ENCODE peak calls at places on chromosomes 12 and 14, in seven cellular contexts. One of them, this sample, is unnamed.

GRCh38 chr12:126481688-126482087 is 1416.5 kb downstream of the AACS start:
- DNase-seq in NCI-H2029 treated with DMSO at 0.1 percent for 48 hours: no peak
- DNase-seq in NCI-H510A treated with DMSO at 0.1 percent for 48 hours: peak; percentile 46
- DNase-seq in NCI-H1105: no peak
- DNase-seq in LoVo: no peak
- DNase-seq in hepatic stellate cell: no peak
- DNase-seq in cardiac septum: no peak
- DNase-seq in this sample: no peak

GRCh38 chr14:104423715-104424405 is 155.7 kb upstream of the C14orf180 start:
- DNase-seq in NCI-H2029 treated with DMSO at 0.1 percent for 48 hours: no peak
- DNase-seq in NCI-H510A treated with DMSO at 0.1 percent for 48 hours: no peak
- DNase-seq in NCI-H1105: no peak
- DNase-seq in LoVo: no peak
- DNase-seq in hepatic stellate cell: no peak
- DNase-seq in cardiac septum: peak; percentile 55
- DNase-seq in this sample: no peak

GRCh38 chr12:115166698-115167315 is 482.8 kb upstream of the TBX3 start:
- DNase-seq in NCI-H2029 treated with DMSO at 0.1 percent for 48 hours: no peak
- DNase-seq in NCI-H510A treated with DMSO at 0.1 percent for 48 hours: no peak
- DNase-seq in NCI-H1105: no peak
- DNase-seq in LoVo: no peak
- DNase-seq in hepatic stellate cell: no peak
- DNase-seq in cardiac septum: no peak
- DNase-seq in this sample: peak; percentile 28

GRCh38 chr14:105419305-105420091 is at the start of gene MTA1:
- DNase-seq in NCI-H2029 treated with DMSO at 0.1 percent for 48 hours: no peak
- DNase-seq in NCI-H510A treated with DMSO at 0.1 percent for 48 hours: peak; percentile 23
- DNase-seq in NCI-H1105: peak; percentile 38
- DNase-seq in LoVo: peak; percentile 54
- DNase-seq in hepatic stellate cell: peak; percentile 66
- DNase-seq in cardiac septum: no peak
- DNase-seq in this sample: no peak

GRCh38 chr12:33116284-33116683 is 219.7 kb upstream of the PKP2 start:
- DNase-seq in NCI-H2029 treated with DMSO at 0.1 percent for 48 hours: no peak
- DNase-seq in NCI-H510A treated with DMSO at 0.1 percent for 48 hours: no peak
- DNase-seq in NCI-H1105: no peak
- DNase-seq in LoVo: no peak
- DNase-seq in hepatic stellate cell: no peak
- DNase-seq in cardiac septum: no peak
- DNase-seq in this sample: no peak

GRCh38 chr12:92365333-92365732 is 219.7 kb upstream of the BTG1 start:
- DNase-seq in NCI-H2029 treated with DMSO at 0.1 percent for 48 hours: peak; percentile 66
- DNase-seq in NCI-H510A treated with DMSO at 0.1 percent for 48 hours: no peak
- DNase-seq in NCI-H1105: no peak
- DNase-seq in LoVo: no peak
- DNase-seq in hepatic stellate cell: no peak
- DNase-seq in cardiac septum: no peak
- DNase-seq in this sample: no peak

GRCh38 chr14:82854131-82854530 is 1320.5 kb upstream of the SEL1L start:
- DNase-seq in NCI-H2029 treated with DMSO at 0.1 percent for 48 hours: no peak
- DNase-seq in NCI-H510A treated with DMSO at 0.1 percent for 48 hours: no peak
- DNase-seq in NCI-H1105: no peak
- DNase-seq in LoVo: no peak
- DNase-seq in hepatic stellate cell: no peak
- DNase-seq in cardiac septum: no peak
- DNase-seq in this sample: no peak

GRCh38 chr12:96289067-96289466 is 94.9 kb downstream of the ELK3 start:
- DNase-seq in NCI-H2029 treated with DMSO at 0.1 percent for 48 hours: no peak
- DNase-seq in NCI-H510A treated with DMSO at 0.1 percent for 48 hours: no peak
- DNase-seq in NCI-H1105: no peak
- DNase-seq in LoVo: no peak
- DNase-seq in hepatic stellate cell: no peak
- DNase-seq in cardiac septum: no peak
- DNase-seq in this sample: no peak

GRCh38 chr14:101823511-101824120 is 62.1 kb downstream of the PPP2R5C start:
- DNase-seq in NCI-H2029 treated with DMSO at 0.1 percent for 48 hours: no peak
- DNase-seq in NCI-H510A treated with DMSO at 0.1 percent for 48 hours: no peak
- DNase-seq in NCI-H1105: no peak
- DNase-seq in LoVo: no peak
- DNase-seq in hepatic stellate cell: no peak
- DNase-seq in cardiac septum: no peak
- DNase-seq in this sample: no peak

GRCh38 chr14:89899917-89900680 is 54.4 kb downstream of the EFCAB11 start:
- DNase-seq in NCI-H2029 treated with DMSO at 0.1 percent for 48 hours: no peak
- DNase-seq in NCI-H510A treated with DMSO at 0.1 percent for 48 hours: peak; percentile 26
- DNase-seq in NCI-H1105: peak; percentile 19
- DNase-seq in LoVo: peak; percentile 10
- DNase-seq in hepatic stellate cell: peak; percentile 22
- DNase-seq in cardiac septum: no peak
- DNase-seq in this sample: peak; percentile 32

GRCh38 chr12:34399631-34400422 is 377.5 kb downstream of the ALG10 start:
- DNase-seq in NCI-H2029 treated with DMSO at 0.1 percent for 48 hours: no peak
- DNase-seq in NCI-H510A treated with DMSO at 0.1 percent for 48 hours: no peak
- DNase-seq in NCI-H1105: no peak
- DNase-seq in LoVo: no peak
- DNase-seq in hepatic stellate cell: no peak
- DNase-seq in cardiac septum: peak; percentile 44
- DNase-seq in this sample: no peak

GRCh38 chr12:34291001-34291400 is 268.7 kb downstream of the ALG10 start:
- DNase-seq in NCI-H2029 treated with DMSO at 0.1 percent for 48 hours: no peak
- DNase-seq in NCI-H510A treated with DMSO at 0.1 percent for 48 hours: no peak
- DNase-seq in NCI-H1105: no peak
- DNase-seq in LoVo: no peak
- DNase-seq in hepatic stellate cell: no peak
- DNase-seq in cardiac septum: peak; percentile 64
- DNase-seq in this sample: no peak

GRCh38 chr12:12466157-12466556 is 96.5 kb downstream of the DUSP16 start:
- DNase-seq in NCI-H2029 treated with DMSO at 0.1 percent for 48 hours: no peak
- DNase-seq in NCI-H510A treated with DMSO at 0.1 percent for 48 hours: no peak
- DNase-seq in NCI-H1105: no peak
- DNase-seq in LoVo: no peak
- DNase-seq in hepatic stellate cell: no peak
- DNase-seq in cardiac septum: no peak
- DNase-seq in this sample: no peak

GRCh38 chr12:57769594-57769993 is 2.3 kb downstream of the METTL1 start:
- DNase-seq in NCI-H2029 treated with DMSO at 0.1 percent for 48 hours: no peak
- DNase-seq in NCI-H510A treated with DMSO at 0.1 percent for 48 hours: no peak
- DNase-seq in NCI-H1105: no peak
- DNase-seq in LoVo: no peak
- DNase-seq in hepatic stellate cell: no peak
- DNase-seq in cardiac septum: no peak
- DNase-seq in this sample: no peak

GRCh38 chr14:63896278-63896720 is 43.5 kb downstream of the SYNE2 start:
- DNase-seq in NCI-H2029 treated with DMSO at 0.1 percent for 48 hours: peak; percentile 38
- DNase-seq in NCI-H510A treated with DMSO at 0.1 percent for 48 hours: peak; percentile 21
- DNase-seq in NCI-H1105: peak; percentile 39
- DNase-seq in LoVo: peak; percentile 78
- DNase-seq in hepatic stellate cell: peak; percentile 42
- DNase-seq in cardiac septum: no peak
- DNase-seq in this sample: peak; percentile 97

GRCh38 chr12:124461851-124462623 is 105.4 kb downstream of the NCOR2 start:
- DNase-seq in NCI-H2029 treated with DMSO at 0.1 percent for 48 hours: no peak
- DNase-seq in NCI-H510A treated with DMSO at 0.1 percent for 48 hours: no peak
- DNase-seq in NCI-H1105: no peak
- DNase-seq in LoVo: no peak
- DNase-seq in hepatic stellate cell: no peak
- DNase-seq in cardiac septum: no peak
- DNase-seq in this sample: no peak

GRCh38 chr12:122137681-122138080 is 36.3 kb downstream of the IL31 start:
- DNase-seq in NCI-H2029 treated with DMSO at 0.1 percent for 48 hours: no peak
- DNase-seq in NCI-H510A treated with DMSO at 0.1 percent for 48 hours: peak; percentile 93
- DNase-seq in NCI-H1105: no peak
- DNase-seq in LoVo: no peak
- DNase-seq in hepatic stellate cell: no peak
- DNase-seq in cardiac septum: no peak
- DNase-seq in this sample: no peak

GRCh38 chr12:108833757-108834472 is 23.5 kb downstream of the SSH1 start:
- DNase-seq in NCI-H2029 treated with DMSO at 0.1 percent for 48 hours: no peak
- DNase-seq in NCI-H510A treated with DMSO at 0.1 percent for 48 hours: no peak
- DNase-seq in NCI-H1105: no peak
- DNase-seq in LoVo: no peak
- DNase-seq in hepatic stellate cell: no peak
- DNase-seq in cardiac septum: no peak
- DNase-seq in this sample: no peak

GRCh38 chr12:13661005-13661887 is 320.2 kb downstream of the GRIN2B start:
- DNase-seq in NCI-H2029 treated with DMSO at 0.1 percent for 48 hours: no peak
- DNase-seq in NCI-H510A treated with DMSO at 0.1 percent for 48 hours: no peak
- DNase-seq in NCI-H1105: peak; percentile 46
- DNase-seq in LoVo: peak; percentile 74
- DNase-seq in hepatic stellate cell: peak; percentile 16
- DNase-seq in cardiac septum: no peak
- DNase-seq in this sample: no peak

GRCh38 chr14:82501554-82501953 is 967.9 kb upstream of the SEL1L start:
- DNase-seq in NCI-H2029 treated with DMSO at 0.1 percent for 48 hours: no peak
- DNase-seq in NCI-H510A treated with DMSO at 0.1 percent for 48 hours: no peak
- DNase-seq in NCI-H1105: no peak
- DNase-seq in LoVo: no peak
- DNase-seq in hepatic stellate cell: no peak
- DNase-seq in cardiac septum: no peak
- DNase-seq in this sample: no peak

GRCh38 chr14:39766397-39767000 is 334.3 kb upstream of the FBXO33 start:
- DNase-seq in NCI-H2029 treated with DMSO at 0.1 percent for 48 hours: no peak
- DNase-seq in NCI-H510A treated with DMSO at 0.1 percent for 48 hours: no peak
- DNase-seq in NCI-H1105: no peak
- DNase-seq in LoVo: no peak
- DNase-seq in hepatic stellate cell: no peak
- DNase-seq in cardiac septum: no peak
- DNase-seq in this sample: no peak

GRCh38 chr14:68278568-68279436 is 459.2 kb downstream of the RAD51B start:
- DNase-seq in NCI-H2029 treated with DMSO at 0.1 percent for 48 hours: no peak
- DNase-seq in NCI-H510A treated with DMSO at 0.1 percent for 48 hours: no peak
- DNase-seq in NCI-H1105: no peak
- DNase-seq in LoVo: no peak
- DNase-seq in hepatic stellate cell: no peak
- DNase-seq in cardiac septum: no peak
- DNase-seq in this sample: peak; percentile 78

GRCh38 chr12:100574262-100575074 is 984 bp downstream of the GAS2L3 start:
- DNase-seq in NCI-H2029 treated with DMSO at 0.1 percent for 48 hours: peak; percentile 22
- DNase-seq in NCI-H510A treated with DMSO at 0.1 percent for 48 hours: peak; percentile 23
- DNase-seq in NCI-H1105: no peak
- DNase-seq in LoVo: peak; percentile 41
- DNase-seq in hepatic stellate cell: peak; percentile 16
- DNase-seq in cardiac septum: no peak
- DNase-seq in this sample: no peak

GRCh38 chr12:26047401-26048226 is 77.2 kb downstream of the BHLHE41 start:
- DNase-seq in NCI-H2029 treated with DMSO at 0.1 percent for 48 hours: no peak
- DNase-seq in NCI-H510A treated with DMSO at 0.1 percent for 48 hours: no peak
- DNase-seq in NCI-H1105: no peak
- DNase-seq in LoVo: no peak
- DNase-seq in hepatic stellate cell: no peak
- DNase-seq in cardiac septum: no peak
- DNase-seq in this sample: no peak

GRCh38 chr14:86799244-86799647 is 1193.7 kb downstream of the GALC start:
- DNase-seq in NCI-H2029 treated with DMSO at 0.1 percent for 48 hours: no peak
- DNase-seq in NCI-H510A treated with DMSO at 0.1 percent for 48 hours: no peak
- DNase-seq in NCI-H1105: peak; percentile 56
- DNase-seq in LoVo: no peak
- DNase-seq in hepatic stellate cell: no peak
- DNase-seq in cardiac septum: no peak
- DNase-seq in this sample: peak; percentile 27

GRCh38 chr14:92198804-92199203 is 77.0 kb downstream of the CPSF2 start:
- DNase-seq in NCI-H2029 treated with DMSO at 0.1 percent for 48 hours: no peak
- DNase-seq in NCI-H510A treated with DMSO at 0.1 percent for 48 hours: no peak
- DNase-seq in NCI-H1105: no peak
- DNase-seq in LoVo: no peak
- DNase-seq in hepatic stellate cell: no peak
- DNase-seq in cardiac septum: no peak
- DNase-seq in this sample: no peak

GRCh38 chr12:30913323-30913722 is 13.2 kb upstream of the TSPAN11 start:
- DNase-seq in NCI-H2029 treated with DMSO at 0.1 percent for 48 hours: no peak
- DNase-seq in NCI-H510A treated with DMSO at 0.1 percent for 48 hours: no peak
- DNase-seq in NCI-H1105: no peak
- DNase-seq in LoVo: no peak
- DNase-seq in hepatic stellate cell: no peak
- DNase-seq in cardiac septum: no peak
- DNase-seq in this sample: no peak

GRCh38 chr12:6786416-6787094 is 2.8 kb upstream of the CD4 start:
- DNase-seq in NCI-H2029 treated with DMSO at 0.1 percent for 48 hours: no peak
- DNase-seq in NCI-H510A treated with DMSO at 0.1 percent for 48 hours: no peak
- DNase-seq in NCI-H1105: no peak
- DNase-seq in LoVo: no peak
- DNase-seq in hepatic stellate cell: no peak
- DNase-seq in cardiac septum: no peak
- DNase-seq in this sample: no peak

GRCh38 chr12:124177951-124178316 is 117.0 kb upstream of the RFLNA start:
- DNase-seq in NCI-H2029 treated with DMSO at 0.1 percent for 48 hours: no peak
- DNase-seq in NCI-H510A treated with DMSO at 0.1 percent for 48 hours: no peak
- DNase-seq in NCI-H1105: no peak
- DNase-seq in LoVo: no peak
- DNase-seq in hepatic stellate cell: no peak
- DNase-seq in cardiac septum: no peak
- DNase-seq in this sample: no peak

GRCh38 chr14:93788557-93789365 is 476 bp upstream of the PRIMA1 start:
- DNase-seq in NCI-H2029 treated with DMSO at 0.1 percent for 48 hours: no peak
- DNase-seq in NCI-H510A treated with DMSO at 0.1 percent for 48 hours: peak; percentile 37
- DNase-seq in NCI-H1105: peak; percentile 63
- DNase-seq in LoVo: no peak
- DNase-seq in hepatic stellate cell: peak; percentile 26
- DNase-seq in cardiac septum: no peak
- DNase-seq in this sample: peak; percentile 67

GRCh38 chr14:103427485-103428443 is 42.5 kb downstream of the MARK3 start:
- DNase-seq in NCI-H2029 treated with DMSO at 0.1 percent for 48 hours: no peak
- DNase-seq in NCI-H510A treated with DMSO at 0.1 percent for 48 hours: no peak
- DNase-seq in NCI-H1105: no peak
- DNase-seq in LoVo: no peak
- DNase-seq in hepatic stellate cell: no peak
- DNase-seq in cardiac septum: no peak
- DNase-seq in this sample: no peak

GRCh38 chr12:58443273-58443980 is 476.9 kb downstream of the LRIG3 start:
- DNase-seq in NCI-H2029 treated with DMSO at 0.1 percent for 48 hours: no peak
- DNase-seq in NCI-H510A treated with DMSO at 0.1 percent for 48 hours: no peak
- DNase-seq in NCI-H1105: no peak
- DNase-seq in LoVo: peak; percentile 31
- DNase-seq in hepatic stellate cell: no peak
- DNase-seq in cardiac septum: no peak
- DNase-seq in this sample: no peak

GRCh38 chr14:22926316-22926715 is 2.9 kb downstream of the PRMT5 start:
- DNase-seq in NCI-H2029 treated with DMSO at 0.1 percent for 48 hours: no peak
- DNase-seq in NCI-H510A treated with DMSO at 0.1 percent for 48 hours: no peak
- DNase-seq in NCI-H1105: no peak
- DNase-seq in LoVo: peak; percentile 46
- DNase-seq in hepatic stellate cell: no peak
- DNase-seq in cardiac septum: no peak
- DNase-seq in this sample: no peak

GRCh38 chr14:49861581-49861922 is 9.0 kb upstream of the NEMF start:
- DNase-seq in NCI-H2029 treated with DMSO at 0.1 percent for 48 hours: peak; percentile 74
- DNase-seq in NCI-H510A treated with DMSO at 0.1 percent for 48 hours: peak; percentile 59
- DNase-seq in NCI-H1105: no peak
- DNase-seq in LoVo: no peak
- DNase-seq in hepatic stellate cell: peak; percentile 64
- DNase-seq in cardiac septum: peak; percentile 79
- DNase-seq in this sample: no peak

GRCh38 chr14:72553656-72554055 is 340.2 kb downstream of the DPF3 start:
- DNase-seq in NCI-H2029 treated with DMSO at 0.1 percent for 48 hours: no peak
- DNase-seq in NCI-H510A treated with DMSO at 0.1 percent for 48 hours: no peak
- DNase-seq in NCI-H1105: no peak
- DNase-seq in LoVo: no peak
- DNase-seq in hepatic stellate cell: no peak
- DNase-seq in cardiac septum: peak; percentile 6
- DNase-seq in this sample: no peak

GRCh38 chr12:89416049-89416792 is 63.9 kb upstream of the DUSP6 start:
- DNase-seq in NCI-H2029 treated with DMSO at 0.1 percent for 48 hours: no peak
- DNase-seq in NCI-H510A treated with DMSO at 0.1 percent for 48 hours: no peak
- DNase-seq in NCI-H1105: no peak
- DNase-seq in LoVo: no peak
- DNase-seq in hepatic stellate cell: no peak
- DNase-seq in cardiac septum: no peak
- DNase-seq in this sample: no peak

GRCh38 chr12:105840384-105840783 is 298.4 kb downstream of the NUAK1 start:
- DNase-seq in NCI-H2029 treated with DMSO at 0.1 percent for 48 hours: no peak
- DNase-seq in NCI-H510A treated with DMSO at 0.1 percent for 48 hours: no peak
- DNase-seq in NCI-H1105: no peak
- DNase-seq in LoVo: no peak
- DNase-seq in hepatic stellate cell: no peak
- DNase-seq in cardiac septum: no peak
- DNase-seq in this sample: no peak

GRCh38 chr12:95767703-95768102 is 22.9 kb downstream of the NTN4 start:
- DNase-seq in NCI-H2029 treated with DMSO at 0.1 percent for 48 hours: no peak
- DNase-seq in NCI-H510A treated with DMSO at 0.1 percent for 48 hours: no peak
- DNase-seq in NCI-H1105: no peak
- DNase-seq in LoVo: no peak
- DNase-seq in hepatic stellate cell: no peak
- DNase-seq in cardiac septum: no peak
- DNase-seq in this sample: no peak

This sample was measured in HTR-8/SVneo.